ENCODE peak calls at places on chromosomes 5 and 9, in five cellular contexts. E, D, K, A and W are unnamed samples.

GRCh38 chr9:16100596-16101091 is 547.8 kb downstream of the CCDC171 start:
- DNase-seq in E (no peak), D (no peak), K (no peak), A (peak), W (no peak)

GRCh38 chr5:61866930-61867329 is 439.1 kb upstream of the KIF2A start:
- DNase-seq in E (no peak), D (no peak), K (peak), A (peak), W (no peak)

GRCh38 chr9:132200706-132201105 is 38.8 kb downstream of the NTNG2 start:
- DNase-seq in E (no peak), D (no peak), K (no peak), A (no peak), W (no peak)

GRCh38 chr5:151509231-151509630 is 61.8 kb downstream of the SLC36A1 start:
- DNase-seq in E (no peak), D (no peak), K (no peak), A (no peak), W (no peak)

GRCh38 chr9:87554976-87555375 is 57.3 kb downstream of the DAPK1 start:
- DNase-seq in E (no peak), D (no peak), K (no peak), A (no peak), W (no peak)

GRCh38 chr9:90645721-90646120 is 3.1 kb upstream of the DIRAS2 start:
- DNase-seq in E (no peak), D (no peak), K (no peak), A (no peak), W (no peak)

GRCh38 chr5:23157169-23157568 is 304.0 kb upstream of the CDH12 start:
- DNase-seq in E (no peak), D (no peak), K (no peak), A (no peak), W (no peak)

GRCh38 chr5:126846756-126847155 is 69.8 kb downstream of the LMNB1 start:
- DNase-seq in E (no peak), D (no peak), K (no peak), A (no peak), W (no peak)

GRCh38 chr9:100028201-100028784 is 70.5 kb downstream of the ERP44 start:
- DNase-seq in E (peak), D (peak), K (peak), A (peak), W (peak)

GRCh38 chr5:178249191-178249989 is 16.8 kb upstream of the PHYKPL start:
- DNase-seq in E (no peak), D (no peak), K (no peak), A (peak), W (no peak)

GRCh38 chr9:91714020-91714721 is 235.9 kb downstream of the ROR2 start:
- DNase-seq in E (peak), D (peak), K (peak), A (peak), W (peak)

GRCh38 chr9:95626885-95627558 is 110.3 kb upstream of the PTCH1 start:
- DNase-seq in E (no peak), D (no peak), K (no peak), A (no peak), W (no peak)

GRCh38 chr5:35096933-35097332 is 49.2 kb upstream of the AGXT2 start:
- DNase-seq in E (no peak), D (no peak), K (no peak), A (no peak), W (no peak)

GRCh38 chr5:171418316-171418981 is 998 bp upstream of the FGF18 start:
- DNase-seq in E (peak), D (peak), K (peak), A (peak), W (peak)

GRCh38 chr9:130768265-130768664 is 66.8 kb upstream of the ABL1 start:
- DNase-seq in E (no peak), D (no peak), K (no peak), A (no peak), W (no peak)

GRCh38 chr9:125888220-125888619 is 141.0 kb downstream of the PBX3 start:
- DNase-seq in E (no peak), D (no peak), K (no peak), A (no peak), W (no peak)

GRCh38 chr5:141785135-141785534 is 93.1 kb downstream of the PCDH1 start:
- DNase-seq in E (no peak), D (no peak), K (no peak), A (no peak), W (no peak)

GRCh38 chr9:133043449-133044035 is 12.7 kb downstream of the GTF3C5 start:
- DNase-seq in E (no peak), D (no peak), K (no peak), A (no peak), W (no peak)

GRCh38 chr5:37839441-37840035 is 303 bp downstream of the GDNF start:
- DNase-seq in E (peak), D (peak), K (peak), A (peak), W (no peak)

GRCh38 chr5:141692919-141693848 is 11.2 kb upstream of the ARAP3 start:
- DNase-seq in E (peak), D (no peak), K (no peak), A (no peak), W (no peak)

GRCh38 chr5:137340899-137341298 is 158.2 kb downstream of the SPOCK1 start:
- DNase-seq in E (peak), D (no peak), K (no peak), A (no peak), W (no peak)

GRCh38 chr5:151770383-151771258 is 1.1 kb upstream of the G3BP1 start:
- DNase-seq in E (peak), D (peak), K (no peak), A (peak), W (peak)

GRCh38 chr5:10288600-10289213 is 19.0 kb downstream of the CMBL start:
- DNase-seq in E (peak), D (peak), K (peak), A (no peak), W (no peak)

GRCh38 chr5:134964359-134965270 is 3.1 kb upstream of the CATSPER3 start:
- DNase-seq in E (no peak), D (no peak), K (no peak), A (no peak), W (no peak)

GRCh38 chr5:180467989-180468731 is 26.0 kb upstream of the CNOT6 start:
- DNase-seq in E (no peak), D (no peak), K (no peak), A (no peak), W (no peak)

GRCh38 chr5:44332360-44332971 is 56.8 kb downstream of the FGF10 start:
- DNase-seq in E (no peak), D (peak), K (no peak), A (peak), W (peak)

GRCh38 chr9:119026120-119026519 is 343.1 kb downstream of the BRINP1 start:
- DNase-seq in E (peak), D (peak), K (no peak), A (peak), W (no peak)

GRCh38 chr9:135526089-135526729 is 5.0 kb downstream of the LCN1 start:
- DNase-seq in E (no peak), D (no peak), K (no peak), A (peak), W (no peak)

GRCh38 chr5:71782771-71783770 is 64.0 kb downstream of the CARTPT start:
- DNase-seq in E (peak), D (peak), K (peak), A (peak), W (peak)

GRCh38 chr9:109411818-109412352 is 86.2 kb downstream of the PTPN3 start:
- DNase-seq in E (no peak), D (peak), K (peak), A (peak), W (peak)

GRCh38 chr9:2859776-2860379 is 16.0 kb upstream of the PUM3 start:
- DNase-seq in E (peak), D (peak), K (no peak), A (peak), W (no peak)